ENCODE peak calls at places on chromosomes 12 and 14, in six cellular contexts. Z is HT1080; U is HuH-7.5; W is ACHN; R is epithelial cell of proximal tubule; D is stimulated activated CD4-positive, alpha-beta T cell treated with anti-CD3 and anti-CD28 coated beads, Interleukin-4, amount 100 ng/mL, for 24 hours. P is an unnamed sample.

GRCh38 chr14:104723651-104724406 is at the start of gene ADSS1:
- DNase-seq in Z (no peak), U (peak), W (peak), R (no peak), D (peak), P (peak)

GRCh38 chr14:91223028-91223783 is 21.3 kb downstream of the GPR68 start:
- DNase-seq in Z (peak), U (no peak), W (no peak), R (no peak), D (peak), P (no peak)

GRCh38 chr12:110102255-110102654 is 21.9 kb upstream of the IFT81 start:
- DNase-seq in Z (peak), U (peak), W (peak), R (peak), D (peak), P (no peak)

GRCh38 chr14:104296388-104297312 is 158.3 kb downstream of the KIF26A start:
- DNase-seq in Z (no peak), U (no peak), W (no peak), R (no peak), D (no peak), P (peak)

GRCh38 chr12:105855691-105856405 is 282.9 kb downstream of the NUAK1 start:
- DNase-seq in Z (no peak), U (no peak), W (no peak), R (no peak), D (no peak), P (no peak)

GRCh38 chr12:49789992-49790391 is 38.2 kb downstream of the NCKAP5L start:
- DNase-seq in Z (no peak), U (no peak), W (no peak), R (no peak), D (no peak), P (no peak)

GRCh38 chr12:56785141-56785865 is 22.2 kb downstream of the HSD17B6 start:
- DNase-seq in Z (no peak), U (no peak), W (no peak), R (no peak), D (no peak), P (no peak)

GRCh38 chr14:56189306-56189705 is 71.1 kb downstream of the PELI2 start:
- DNase-seq in Z (no peak), U (no peak), W (no peak), R (peak), D (no peak), P (no peak)

GRCh38 chr12:85445060-85445938 is 165.3 kb downstream of the ALX1 start:
- DNase-seq in Z (no peak), U (no peak), W (peak), R (peak), D (no peak), P (no peak)

GRCh38 chr12:47731723-47732122 is 6.4 kb upstream of the ENDOU start:
- DNase-seq in Z (no peak), U (no peak), W (no peak), R (no peak), D (no peak), P (no peak)

GRCh38 chr14:74231784-74232183 is 7.5 kb upstream of the VSX2 start:
- DNase-seq in Z (no peak), U (no peak), W (no peak), R (no peak), D (no peak), P (no peak)

GRCh38 chr12:105426766-105427165 is 96.3 kb downstream of the C12orf75 start:
- DNase-seq in Z (no peak), U (peak), W (no peak), R (no peak), D (no peak), P (no peak)

P was measured in pancreas.